ENCODE peak calls at places on chromosomes 12 and 14, in nine cellular contexts. A is left ventricle myocardium inferior, Q is fibroblast of mammary gland, E is brain microvascular endothelial cell, I is fibroblast of villous mesenchyme, K is heart left ventricle, Z is astrocyte of the spinal cord, L is body of pancreas, H is dorsolateral prefrontal cortex. B is an unnamed sample.

GRCh38 chr12:120534703-120535655 is 823 bp downstream of the RNF10 start:
- DNase-seq in Z (peak), Q (peak), A (peak), L (peak), H (no peak), I (peak), K (peak), E (peak), B (peak)

GRCh38 chr12:111410229-111411186 is 4.8 kb downstream of the SH2B3 start:
- DNase-seq in Z (peak), A (peak), L (no peak), E (no peak), K (peak), Q (peak), H (no peak), I (peak), B (peak)

GRCh38 chr14:79809849-79810612 is 401.3 kb downstream of the DIO2 start:
- DNase-seq in I (peak), Q (peak), E (peak), H (peak), L (no peak), K (no peak), Z (no peak), A (no peak), B (peak)

GRCh38 chr12:105547786-105548185 is 217.3 kb downstream of the C12orf75 start:
- DNase-seq in L (no peak), Z (no peak), K (no peak), Q (no peak), I (no peak), A (no peak), E (no peak), H (no peak), B (no peak)

GRCh38 chr14:73740921-73741326 is 26.7 kb upstream of the PNMA1 start:
- DNase-seq in L (peak), I (peak), E (no peak), Q (peak), H (no peak), Z (peak), A (peak), K (peak), B (peak)

GRCh38 chr12:127381043-127381668 is 885.8 kb upstream of the TMEM132C start:
- DNase-seq in E (no peak), A (peak), I (peak), L (peak), Q (peak), K (no peak), H (peak), Z (peak), B (peak)

GRCh38 chr12:59803735-59804134 is 207.9 kb downstream of the SLC16A7 start:
- DNase-seq in K (no peak), Z (peak), A (no peak), E (no peak), L (no peak), H (no peak), Q (no peak), I (peak), B (peak)

GRCh38 chr14:105853089-105853906 is 326.9 kb downstream of the TMEM121 start:
- DNase-seq in L (no peak), A (no peak), E (no peak), K (no peak), Q (no peak), Z (no peak), H (peak), I (no peak), B (no peak)

GRCh38 chr14:23829736-23830474 is 123.7 kb upstream of the DHRS4 start:
- DNase-seq in L (peak), E (peak), Z (peak), H (peak), K (no peak), I (peak), A (no peak), Q (peak), B (peak)

DNA sequence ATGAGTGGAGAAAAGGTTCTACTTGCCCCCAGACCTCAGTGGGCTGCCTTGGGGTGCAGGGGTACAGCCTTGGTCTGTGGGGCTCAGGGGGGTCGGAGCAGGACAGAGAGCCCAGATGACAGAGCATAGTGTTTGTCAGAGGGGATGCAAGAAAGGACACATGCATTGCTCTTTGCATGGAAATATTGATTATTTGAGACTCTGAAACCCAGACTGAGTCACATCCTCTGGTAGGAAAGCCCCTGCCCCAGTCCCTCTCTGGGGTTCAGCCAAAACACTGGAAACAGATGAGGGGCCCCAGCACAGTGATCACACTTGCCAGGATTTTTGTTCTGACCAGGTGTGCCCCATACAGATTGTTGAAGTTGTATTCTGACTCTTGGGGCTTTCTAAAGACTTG is 1094.4 kb downstream of the BCL11B start:
- DNase-seq in Q (no peak), K (no peak), I (no peak), H (no peak), Z (no peak), E (no peak), L (no peak), A (no peak), B (no peak)
- H3K4me3 ChIP-seq in Q (no peak), K (no peak), I (no peak), H (no peak), Z (no peak), E (no peak), L (no peak), A (no peak), B (no peak)

GRCh38 chr14:54712371-54712998 is 145.6 kb downstream of the SAMD4A start:
- DNase-seq in A (no peak), I (peak), K (no peak), Z (no peak), L (no peak), E (no peak), Q (peak), H (no peak), B (no peak)

GRCh38 chr14:54715811-54716210 is 148.9 kb downstream of the SAMD4A start:
- DNase-seq in A (no peak), I (no peak), H (no peak), Q (peak), Z (no peak), L (no peak), E (no peak), K (no peak), B (no peak)

GRCh38 chr14:54718046-54718445 is 151.1 kb downstream of the SAMD4A start:
- DNase-seq in K (no peak), H (no peak), Z (no peak), Q (no peak), L (no peak), A (no peak), E (no peak), I (peak), B (peak)

GRCh38 chr14:54713364-54713763 is 146.4 kb downstream of the SAMD4A start:
- DNase-seq in A (no peak), I (no peak), H (no peak), E (no peak), Z (peak), L (no peak), Q (peak), K (no peak), B (no peak)

DNA sequence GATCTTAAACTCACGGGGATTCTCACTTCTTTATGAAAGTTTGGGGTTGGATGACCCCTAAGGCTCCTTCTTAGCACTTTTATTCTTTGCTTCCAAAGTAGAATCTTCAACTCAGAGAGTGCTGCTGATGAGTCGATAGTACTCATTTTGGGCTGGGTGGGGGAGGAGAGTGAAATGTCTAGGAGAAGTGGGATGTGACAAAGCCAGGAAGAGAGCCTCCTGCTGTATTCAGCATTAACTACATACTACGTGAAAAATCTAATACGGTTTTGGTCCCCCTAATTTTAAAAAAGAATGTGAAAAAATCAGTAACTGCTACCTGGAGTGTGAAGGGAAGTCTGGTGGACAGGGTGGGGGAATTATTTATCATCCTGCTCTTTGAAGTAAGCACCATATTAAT is 148.3 kb downstream of the SAMD4A start:
- DNase-seq in L (no peak), E (peak), H (no peak), A (no peak), I (no peak), Z (no peak), Q (peak), K (no peak), B (peak)
- TF ChIP-seq CTCF in L (no peak), E (peak), H (no peak), A (peak), I (peak), Z (peak), Q (peak), K (no peak), B (peak)

DNA sequence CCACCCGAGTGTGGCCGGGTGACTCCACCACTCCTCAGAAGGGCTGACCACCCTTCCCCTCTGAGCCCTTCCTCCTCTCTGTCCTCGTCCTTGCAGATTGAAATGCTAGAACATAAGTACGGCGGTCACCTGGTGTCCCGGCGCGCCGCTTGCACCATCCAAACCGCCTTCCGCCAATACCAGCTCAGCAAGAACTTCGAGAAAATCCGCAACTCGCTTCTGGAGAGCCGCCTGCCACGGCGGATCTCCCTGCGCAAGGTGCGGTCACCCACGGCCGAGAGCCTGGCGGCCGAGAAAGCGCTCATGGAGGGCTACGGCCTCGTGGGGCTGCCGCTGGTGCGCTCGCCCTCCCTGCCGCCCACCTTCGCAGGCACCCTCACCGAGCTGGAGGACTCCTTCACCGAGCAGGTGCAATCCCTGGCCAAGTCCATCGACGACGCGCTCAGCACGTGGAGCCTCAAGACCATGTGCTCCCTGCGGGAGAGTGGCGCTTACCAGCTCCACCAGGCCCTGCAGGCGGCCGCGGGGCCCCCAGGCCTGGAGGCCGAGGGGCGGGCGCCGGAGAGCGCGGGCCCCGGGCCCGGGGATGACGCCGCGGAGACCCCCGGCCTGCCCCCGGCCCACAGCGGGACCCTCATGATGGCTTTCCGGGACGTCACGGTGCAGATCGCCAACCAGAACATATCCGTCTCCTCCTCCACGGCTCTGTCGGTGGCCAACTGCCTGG is 71.8 kb downstream of the IQSEC3 start:
- DNase-seq in H (no peak), L (no peak), E (no peak), I (no peak), Z (no peak), A (no peak), Q (no peak), K (no peak), B (no peak)
- H3K4me3 ChIP-seq in H (no peak), L (no peak), E (no peak), I (no peak), Z (no peak), A (peak), Q (no peak), K (peak), B (no peak)

GRCh38 chr14:39034481-39035296 is 68.3 kb downstream of the SEC23A start:
- DNase-seq in A (no peak), K (no peak), H (peak), I (no peak), Z (peak), Q (no peak), L (peak), E (no peak), B (peak)
- TF ChIP-seq CTCF in A (peak), K (no peak), H (peak), I (peak), Z (peak), Q (peak), L (peak), E (peak), B (peak)

GRCh38 chr14:102234331-102235264 is 70.4 kb downstream of the MOK start:
- DNase-seq in K (no peak), L (no peak), H (no peak), Q (no peak), E (no peak), A (no peak), I (peak), Z (no peak), B (no peak)
- H3K4me3 ChIP-seq in K (peak), L (no peak), H (no peak), Q (peak), E (peak), A (peak), I (peak), Z (peak), B (peak)

GRCh38 chr12:46944104-46944503 is 118.3 kb upstream of the SLC38A4 start:
- DNase-seq in I (peak), L (peak), H (no peak), E (peak), Q (peak), K (no peak), A (no peak), Z (peak), B (peak)
- TF ChIP-seq CTCF in I (peak), L (no peak), H (no peak), E (peak), Q (peak), K (no peak), A (peak), Z (peak), B (peak)